ENCODE peak calls at places on chromosomes 4 and X, in six cellular contexts. F, A, C, N, M and W are unnamed samples.

GRCh38 chrX:1072637-1073377 is 139.6 kb downstream of the CRLF2 start:
- DNase-seq in A (no peak), F (no peak), C (no peak), M (no peak), N (no peak), W (no peak)

GRCh38 chr4:48270516-48270897 is 869 bp upstream of the TEC start:
- DNase-seq in N (no peak), C (no peak), F (no peak), M (no peak), A (no peak), W (no peak)

GRCh38 chr4:41930139-41930831 is 4.9 kb upstream of the TMEM33 start:
- DNase-seq in C (no peak), F (no peak), M (no peak), A (no peak), N (no peak), W (no peak)

GRCh38 chr4:150510176-150510875 is 71.6 kb upstream of the MAB21L2 start:
- DNase-seq in C (no peak), F (no peak), M (no peak), A (no peak), N (peak; percentile 69), W (no peak)

GRCh38 chr4:119537586-119537985 is 91.0 kb downstream of the PDE5A start:
- DNase-seq in F (no peak), M (no peak), C (no peak), A (no peak), N (no peak), W (no peak)

GRCh38 chrX:74465424-74465823 is 44.1 kb downstream of the SLC16A2 start:
- DNase-seq in C (no peak), M (no peak), F (no peak), A (no peak), N (no peak), W (no peak)

GRCh38 chrX:65643046-65643785 is 24.2 kb upstream of the MSN start:
- DNase-seq in M (no peak), A (no peak), F (no peak), C (no peak), N (peak; percentile 74), W (no peak)

GRCh38 chr4:180860136-180860720 is 1383.0 kb upstream of the TENM3 start:
- DNase-seq in M (no peak), C (no peak), N (no peak), A (no peak), F (no peak), W (no peak)

GRCh38 chr4:36414248-36414647 is 132.8 kb downstream of the DTHD1 start:
- DNase-seq in M (no peak), F (no peak), C (no peak), A (no peak), N (no peak), W (no peak)